ENCODE peak calls at places on chromosomes 3 and 15, in five cellular contexts. L is coronary artery, U is heart left ventricle, D is WERI-Rb-1, T is SK-N-SH. E is an unnamed sample.

GRCh38 chr3:186642014-186642413 is 1.8 kb downstream of the FETUB start:
- DNase-seq in L (no peak), U (no peak), D (no peak), T (no peak), E (no peak)

GRCh38 chr3:185341616-185342457 is 21.1 kb upstream of the MAP3K13 start:
- DNase-seq in L (no peak), U (peak; percentile 32), D (no peak), T (no peak), E (no peak)

GRCh38 chr3:78895528-78895927 is 872.3 kb downstream of the ROBO1 start:
- DNase-seq in L (no peak), U (no peak), D (no peak), T (no peak), E (no peak)

GRCh38 chr3:64078966-64079365 is 55.7 kb upstream of the PSMD6 start:
- DNase-seq in L (no peak), U (no peak), D (no peak), T (no peak), E (no peak)

GRCh38 chr3:153595186-153595815 is 433.3 kb downstream of the RAP2B start:
- DNase-seq in L (no peak), U (no peak), D (no peak), T (peak; percentile 1), E (peak; percentile 66)

GRCh38 chr3:8996216-8996615 is 32.9 kb upstream of the RAD18 start:
- DNase-seq in L (peak; percentile 35), U (no peak), D (no peak), T (no peak), E (no peak)

GRCh38 chr3:52849656-52850055 is 14.8 kb upstream of the MUSTN1 start:
- DNase-seq in L (no peak), U (peak; percentile 15), D (no peak), T (no peak), E (no peak)

GRCh38 chr15:64247906-64248541 is 85.2 kb upstream of the PPIB start:
- DNase-seq in L (no peak), U (no peak), D (no peak), T (peak; percentile 6), E (peak; percentile 79)

GRCh38 chr3:17387108-17387507 is 355.3 kb downstream of the TBC1D5 start:
- DNase-seq in L (no peak), U (no peak), D (no peak), T (no peak), E (no peak)

GRCh38 chr3:102092617-102093466 is 243.5 kb downstream of the NFKBIZ start:
- DNase-seq in L (no peak), U (no peak), D (no peak), T (no peak), E (no peak)

GRCh38 chr15:45641374-45641778 is 6.5 kb downstream of the SQOR start:
- DNase-seq in L (peak; percentile 71), U (no peak), D (no peak), T (no peak), E (no peak)

GRCh38 chr15:29003446-29004233 is 117.9 kb downstream of the APBA2 start:
- DNase-seq in L (no peak), U (no peak), D (no peak), T (no peak), E (no peak)

GRCh38 chr3:37909067-37909911 is 47.6 kb downstream of the CTDSPL start:
- DNase-seq in L (no peak), U (no peak), D (no peak), T (no peak), E (no peak)

GRCh38 chr3:34146596-34146995 is 348.2 kb downstream of the PDCD6IP start:
- DNase-seq in L (no peak), U (no peak), D (no peak), T (no peak), E (no peak)

GRCh38 chr15:45112592-45113379 is 1.2 kb downstream of the DUOX2 start:
- DNase-seq in L (no peak), U (no peak), D (peak; percentile 20), T (peak; percentile 73), E (peak; percentile 55)

DNA sequence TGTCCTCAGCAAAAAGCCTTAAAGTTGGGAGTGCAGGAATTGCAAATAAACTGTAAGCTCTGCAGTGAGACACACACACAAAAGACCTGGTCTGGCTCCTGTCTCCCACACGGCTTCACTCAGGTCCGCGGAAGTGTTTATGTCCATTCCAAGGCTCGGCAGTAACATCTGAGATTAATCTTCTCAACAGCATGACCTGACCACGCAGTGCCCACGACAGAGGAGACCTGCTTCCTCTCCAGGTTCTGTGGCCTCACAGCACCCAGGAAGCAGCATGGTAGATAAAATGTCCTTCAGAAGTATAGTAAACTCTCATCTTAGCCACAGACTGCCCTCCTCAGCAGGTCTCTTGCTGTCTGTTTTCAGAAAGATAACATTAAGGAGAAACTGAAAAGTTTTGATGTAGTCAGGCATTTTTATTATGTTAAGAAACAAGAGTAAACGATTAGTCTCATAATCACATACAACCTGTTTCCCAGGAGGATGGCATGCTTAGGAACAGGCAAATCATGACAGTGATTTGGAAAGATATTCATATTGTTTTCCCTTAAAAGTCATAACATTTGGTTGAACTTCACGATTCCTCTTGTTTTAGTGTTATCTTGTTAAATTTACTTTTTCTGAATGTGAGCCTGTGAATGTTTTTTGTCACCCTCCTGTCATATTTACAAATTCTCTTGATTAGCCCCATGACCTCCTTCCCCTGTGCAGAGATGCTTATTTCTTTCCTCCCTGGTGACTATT is 34.6 kb downstream of the CD200R1L start:
- DNase-seq in L (no peak), U (no peak), D (no peak), T (no peak), E (no peak)
- H3K27ac ChIP-seq in L (peak overlapping the region; percentile 81), U (peak overlapping the region; percentile 62), D (no peak overlapping the region), T (peak overlapping the region; percentile 62), E (no peak overlapping the region)

DNA sequence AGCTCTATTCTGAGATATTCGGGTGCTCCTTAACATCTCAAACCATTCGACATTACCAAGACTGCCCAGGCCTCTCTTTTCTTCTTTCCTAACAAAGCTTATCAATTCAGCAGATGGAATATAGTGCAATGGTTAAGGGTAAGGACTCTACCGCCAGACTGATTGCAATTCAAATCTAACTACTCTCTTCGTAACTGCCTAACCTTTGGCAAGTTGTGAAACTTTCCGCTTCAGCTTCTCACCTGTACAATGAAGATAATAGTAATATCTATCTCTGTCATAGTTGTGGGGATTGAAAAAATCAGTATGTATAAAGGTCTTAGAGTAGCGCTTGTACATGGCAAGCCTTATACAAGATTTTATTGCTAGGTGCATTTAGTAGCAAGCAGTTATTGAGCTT is 991 bp downstream of the UBA5 start:
- DNase-seq in L (no peak), U (no peak), D (no peak), T (no peak), E (no peak)
- H3K27ac ChIP-seq in L (peak overlapping the region; percentile 96), U (peak overlapping the region; percentile 95), D (no peak overlapping the region), T (peak overlapping the region; percentile 85), E (no peak overlapping the region)

GRCh38 chr3:120427201-120427600 is 23.6 kb downstream of the FSTL1 start:
- DNase-seq in L (peak; percentile 11), U (no peak), D (no peak), T (no peak), E (no peak)
- H3K27ac ChIP-seq in L (peak overlapping the region; percentile 94), U (peak overlapping the region; percentile 59), D (no peak overlapping the region), T (peak overlapping the region; percentile 96), E (peak overlapping the region; percentile 36)

GRCh38 chr3:156148946-156149348 is 28.6 kb downstream of the KCNAB1 start:
- DNase-seq in L (no peak), U (peak; percentile 37), D (no peak), T (no peak), E (no peak)

GRCh38 chr3:156149781-156150375 is 29.5 kb downstream of the KCNAB1 start:
- DNase-seq in L (no peak), U (no peak), D (no peak), T (no peak), E (no peak)

GRCh38 chr3:156148345-156148945 is 28.1 kb downstream of the KCNAB1 start:
- DNase-seq in L (no peak), U (no peak), D (no peak), T (no peak), E (no peak)

GRCh38 chr3:156151824-156152428 is 31.5 kb downstream of the KCNAB1 start:
- DNase-seq in L (peak; percentile 83), U (peak; percentile 74), D (peak; percentile 63), T (peak; percentile 68), E (peak; percentile 90)

DNA sequence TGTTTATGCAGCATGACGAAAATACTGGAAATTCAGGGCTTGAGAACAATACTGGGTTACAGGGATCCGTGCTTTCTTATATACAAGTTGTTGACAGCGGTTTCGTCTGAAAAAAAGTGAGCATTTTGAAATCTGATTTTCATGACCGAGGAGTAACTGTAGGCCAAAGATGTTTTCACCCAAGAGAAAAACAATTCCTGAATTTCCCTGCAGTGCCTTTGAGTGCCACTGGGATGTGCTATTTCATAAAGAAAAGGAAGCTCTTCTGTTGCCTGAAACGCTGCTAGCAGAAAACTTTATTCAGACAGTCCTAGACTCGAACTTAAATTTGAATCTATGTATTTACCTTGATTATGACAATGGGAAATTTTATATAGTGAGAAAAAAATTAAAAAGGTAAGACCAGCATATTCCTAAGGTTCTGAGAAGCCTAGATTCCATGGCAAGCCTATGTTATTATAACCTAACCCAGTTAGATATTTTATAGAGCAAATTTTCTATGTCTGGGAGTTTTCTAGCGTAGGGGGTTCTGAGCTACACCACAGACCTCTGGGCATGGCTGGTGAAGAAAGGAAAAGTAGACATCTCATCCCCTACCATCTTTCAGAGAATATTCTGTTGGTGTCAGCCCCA is 30.2 kb downstream of the KCNAB1 start:
- DNase-seq in L (no peak), U (no peak), D (peak; percentile 19), T (peak; percentile 40), E (peak; percentile 80)
- H3K27ac ChIP-seq in L (peak overlapping the region; percentile 79), U (peak overlapping the region; percentile 9), D (no peak overlapping the region), T (peak overlapping the region; percentile 1), E (no peak overlapping the region)

DNA sequence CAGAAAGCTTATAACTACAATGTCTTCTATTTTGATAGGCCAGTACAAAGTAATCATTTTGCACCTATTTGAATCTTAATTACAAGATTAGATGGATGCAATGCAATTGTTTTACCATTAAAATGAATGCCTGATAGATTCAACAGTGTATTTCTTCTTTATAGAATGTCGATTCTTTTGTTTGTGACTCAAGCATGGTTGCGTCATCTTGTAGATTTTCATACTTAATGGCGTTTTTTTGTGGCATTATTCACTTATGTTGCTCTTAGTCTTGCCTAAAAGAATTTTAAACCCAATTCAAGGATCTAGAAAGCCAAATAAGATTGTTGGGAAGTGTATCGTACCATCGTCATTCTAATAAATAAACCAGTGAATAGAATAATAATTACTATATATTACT is 21.4 kb downstream of the ZBTB38 start:
- DNase-seq in L (no peak), U (no peak), D (no peak), T (no peak), E (no peak)
- H3K27ac ChIP-seq in L (no peak overlapping the region), U (peak overlapping the region; percentile 44), D (no peak overlapping the region), T (no peak overlapping the region), E (no peak overlapping the region)

DNA sequence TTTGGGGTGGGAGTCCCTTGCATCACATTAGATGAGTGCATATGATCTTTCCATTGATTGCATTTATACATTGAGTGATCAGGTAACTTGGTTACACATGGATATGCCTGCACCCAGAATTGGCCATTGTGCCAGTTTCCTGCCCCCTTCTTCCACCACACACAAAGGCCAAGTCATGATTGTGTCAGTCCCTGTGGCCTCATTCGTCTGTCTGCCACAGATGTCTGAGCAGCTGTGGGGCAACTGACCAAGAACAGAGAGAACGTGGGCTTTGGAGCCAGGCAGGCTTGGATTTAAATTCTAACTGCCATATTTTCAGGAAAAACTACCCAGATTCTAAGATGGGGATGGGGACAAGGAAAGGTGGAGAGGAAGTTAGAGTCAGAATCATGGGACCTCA is 27.0 kb downstream of the CCNL1 start:
- DNase-seq in L (no peak), U (no peak), D (no peak), T (no peak), E (no peak)
- H3K27ac ChIP-seq in L (peak overlapping the region; percentile 73), U (no peak overlapping the region), D (no peak overlapping the region), T (no peak overlapping the region), E (no peak overlapping the region)